ENCODE peak calls at places on chromosome 6, in eight cellular contexts. One of them, this sample, is unnamed.

GRCh38 chr6:11188161-11188915 is 44.1 kb downstream of the NEDD9 start:
- DNase-seq in cardiac muscle cell: no peak
- DNase-seq in body of pancreas: no peak
- DNase-seq in AG04450: no peak
- DNase-seq in stomach: no peak
- DNase-seq in lower leg skin: no peak
- DNase-seq in AG04449: no peak
- DNase-seq in GM12865: no peak
- DNase-seq in this sample: no peak

GRCh38 chr6:63565058-63565726 is 7.1 kb upstream of the LOC128125822 start:
- DNase-seq in AG04450: no peak
- DNase-seq in stomach: no peak
- DNase-seq in lower leg skin: no peak
- DNase-seq in GM12865: no peak
- DNase-seq in body of pancreas: no peak
- DNase-seq in AG04449: no peak
- DNase-seq in cardiac muscle cell: no peak
- DNase-seq in this sample: no peak

GRCh38 chr6:38482466-38482865 is 157.3 kb downstream of the BTBD9 start:
- DNase-seq in cardiac muscle cell: no peak
- DNase-seq in stomach: no peak
- DNase-seq in AG04449: peak
- DNase-seq in lower leg skin: no peak
- DNase-seq in AG04450: no peak
- DNase-seq in GM12865: no peak
- DNase-seq in body of pancreas: no peak
- DNase-seq in this sample: no peak

GRCh38 chr6:168165373-168165772 is 86.4 kb upstream of the FRMD1 start:
- DNase-seq in AG04450: no peak
- DNase-seq in lower leg skin: no peak
- DNase-seq in GM12865: no peak
- DNase-seq in body of pancreas: no peak
- DNase-seq in AG04449: no peak
- DNase-seq in stomach: no peak
- DNase-seq in cardiac muscle cell: no peak
- DNase-seq in this sample: no peak

GRCh38 chr6:10713962-10714361 is 8.9 kb upstream of the TMEM14C start:
- DNase-seq in stomach: no peak
- DNase-seq in body of pancreas: no peak
- DNase-seq in AG04450: no peak
- DNase-seq in lower leg skin: no peak
- DNase-seq in cardiac muscle cell: no peak
- DNase-seq in AG04449: no peak
- DNase-seq in GM12865: no peak
- DNase-seq in this sample: no peak

GRCh38 chr6:73515204-73516101 is 5.4 kb downstream of the EEF1A1 start:
- DNase-seq in cardiac muscle cell: peak
- DNase-seq in AG04449: no peak
- DNase-seq in AG04450: peak
- DNase-seq in body of pancreas: peak
- DNase-seq in lower leg skin: peak
- DNase-seq in GM12865: peak
- DNase-seq in stomach: peak
- DNase-seq in this sample: peak

GRCh38 chr6:147664092-147664491 is 155.6 kb downstream of the SAMD5 start:
- DNase-seq in body of pancreas: no peak
- DNase-seq in AG04450: no peak
- DNase-seq in lower leg skin: no peak
- DNase-seq in stomach: no peak
- DNase-seq in AG04449: no peak
- DNase-seq in GM12865: no peak
- DNase-seq in cardiac muscle cell: no peak
- DNase-seq in this sample: no peak

GRCh38 chr6:132391391-132392291 is 9.6 kb downstream of the MOXD1 start:
- DNase-seq in AG04450: peak
- DNase-seq in stomach: no peak
- DNase-seq in GM12865: no peak
- DNase-seq in lower leg skin: no peak
- DNase-seq in AG04449: peak
- DNase-seq in body of pancreas: peak
- DNase-seq in cardiac muscle cell: no peak
- DNase-seq in this sample: peak

GRCh38 chr6:124963416-124964083 is 1.3 kb downstream of the RNF217 start:
- DNase-seq in lower leg skin: no peak
- DNase-seq in body of pancreas: no peak
- DNase-seq in cardiac muscle cell: peak
- DNase-seq in AG04450: peak
- DNase-seq in stomach: no peak
- DNase-seq in GM12865: no peak
- DNase-seq in AG04449: no peak
- DNase-seq in this sample: no peak

GRCh38 chr6:124964764-124965105 is 2.5 kb downstream of the RNF217 start:
- DNase-seq in GM12865: no peak
- DNase-seq in stomach: no peak
- DNase-seq in AG04449: no peak
- DNase-seq in lower leg skin: no peak
- DNase-seq in body of pancreas: no peak
- DNase-seq in AG04450: no peak
- DNase-seq in cardiac muscle cell: no peak
- DNase-seq in this sample: no peak

GRCh38 chr6:124962617-124963415 is 579 bp downstream of the RNF217 start:
- DNase-seq in lower leg skin: no peak
- DNase-seq in stomach: peak
- DNase-seq in GM12865: no peak
- DNase-seq in AG04450: no peak
- DNase-seq in body of pancreas: peak
- DNase-seq in cardiac muscle cell: peak
- DNase-seq in AG04449: no peak
- DNase-seq in this sample: no peak

GRCh38 chr6:124961784-124962611 is at the start of gene RNF217:
- DNase-seq in AG04449: no peak
- DNase-seq in stomach: peak
- DNase-seq in lower leg skin: peak
- DNase-seq in AG04450: no peak
- DNase-seq in cardiac muscle cell: peak
- DNase-seq in body of pancreas: peak
- DNase-seq in GM12865: no peak
- DNase-seq in this sample: no peak

DNA sequence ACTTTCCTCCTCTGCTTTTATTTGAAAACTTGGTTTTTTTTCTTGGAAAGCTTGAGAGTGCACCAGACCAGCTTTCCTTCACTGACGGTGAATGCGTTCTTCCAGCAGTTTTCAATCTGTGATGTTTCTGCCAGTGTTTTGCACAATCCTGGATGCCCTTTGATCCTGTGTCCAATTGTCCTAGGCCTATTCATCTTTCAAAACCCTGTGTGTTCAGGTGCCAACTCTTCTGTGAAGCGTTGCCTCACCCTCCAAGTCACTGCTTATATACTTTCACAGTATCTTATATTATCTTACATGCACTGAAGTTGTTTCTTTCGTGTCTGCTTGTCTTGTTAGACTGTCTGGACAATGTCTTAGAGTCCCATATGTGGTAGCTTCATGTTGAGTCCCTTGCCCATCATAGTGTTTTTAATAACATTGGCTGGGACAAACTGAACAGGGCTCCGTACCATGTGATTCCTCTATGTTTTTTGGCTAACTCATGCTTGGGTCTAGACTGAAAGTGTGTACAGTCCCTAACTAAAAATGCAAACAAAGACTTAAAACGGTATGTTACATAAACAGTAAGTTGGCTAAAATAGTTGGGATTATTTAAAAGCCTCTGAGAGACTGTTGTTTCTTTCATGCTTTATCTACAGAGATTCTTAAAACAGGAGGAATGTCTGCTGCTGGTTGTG is 2.0 kb downstream of the RNF217 start:
- DNase-seq in GM12865: no peak
- DNase-seq in stomach: no peak
- DNase-seq in lower leg skin: peak
- DNase-seq in body of pancreas: peak
- DNase-seq in AG04449: no peak
- DNase-seq in AG04450: no peak
- DNase-seq in cardiac muscle cell: no peak
- DNase-seq in this sample: peak
- H3K4me3 ChIP-seq in GM12865: no peak
- H3K4me3 ChIP-seq in stomach: peak
- H3K4me3 ChIP-seq in lower leg skin: peak
- H3K4me3 ChIP-seq in body of pancreas: no peak
- H3K4me3 ChIP-seq in AG04449: peak
- H3K4me3 ChIP-seq in AG04450: peak
- H3K4me3 ChIP-seq in cardiac muscle cell: peak
- H3K4me3 ChIP-seq in this sample: peak

GRCh38 chr6:31728767-31729514 is at the start of gene DDAH2:
- DNase-seq in AG04450: no peak
- DNase-seq in lower leg skin: peak
- DNase-seq in cardiac muscle cell: no peak
- DNase-seq in AG04449: no peak
- DNase-seq in stomach: no peak
- DNase-seq in body of pancreas: no peak
- DNase-seq in GM12865: no peak
- DNase-seq in this sample: no peak

GRCh38 chr6:31729979-31730630 is 1.0 kb upstream of the DDAH2 start:
- DNase-seq in stomach: peak
- DNase-seq in cardiac muscle cell: peak
- DNase-seq in AG04449: no peak
- DNase-seq in AG04450: peak
- DNase-seq in lower leg skin: peak
- DNase-seq in GM12865: peak
- DNase-seq in body of pancreas: peak
- DNase-seq in this sample: peak

GRCh38 chr6:31729515-31729978 is 448 bp upstream of the DDAH2 start:
- DNase-seq in stomach: peak
- DNase-seq in lower leg skin: peak
- DNase-seq in GM12865: peak
- DNase-seq in AG04450: peak
- DNase-seq in AG04449: no peak
- DNase-seq in cardiac muscle cell: peak
- DNase-seq in body of pancreas: peak
- DNase-seq in this sample: peak

GRCh38 chr6:31727034-31727716 is 1.9 kb downstream of the DDAH2 start:
- DNase-seq in lower leg skin: no peak
- DNase-seq in AG04450: no peak
- DNase-seq in AG04449: no peak
- DNase-seq in stomach: no peak
- DNase-seq in body of pancreas: no peak
- DNase-seq in GM12865: no peak
- DNase-seq in cardiac muscle cell: no peak
- DNase-seq in this sample: no peak

DNA sequence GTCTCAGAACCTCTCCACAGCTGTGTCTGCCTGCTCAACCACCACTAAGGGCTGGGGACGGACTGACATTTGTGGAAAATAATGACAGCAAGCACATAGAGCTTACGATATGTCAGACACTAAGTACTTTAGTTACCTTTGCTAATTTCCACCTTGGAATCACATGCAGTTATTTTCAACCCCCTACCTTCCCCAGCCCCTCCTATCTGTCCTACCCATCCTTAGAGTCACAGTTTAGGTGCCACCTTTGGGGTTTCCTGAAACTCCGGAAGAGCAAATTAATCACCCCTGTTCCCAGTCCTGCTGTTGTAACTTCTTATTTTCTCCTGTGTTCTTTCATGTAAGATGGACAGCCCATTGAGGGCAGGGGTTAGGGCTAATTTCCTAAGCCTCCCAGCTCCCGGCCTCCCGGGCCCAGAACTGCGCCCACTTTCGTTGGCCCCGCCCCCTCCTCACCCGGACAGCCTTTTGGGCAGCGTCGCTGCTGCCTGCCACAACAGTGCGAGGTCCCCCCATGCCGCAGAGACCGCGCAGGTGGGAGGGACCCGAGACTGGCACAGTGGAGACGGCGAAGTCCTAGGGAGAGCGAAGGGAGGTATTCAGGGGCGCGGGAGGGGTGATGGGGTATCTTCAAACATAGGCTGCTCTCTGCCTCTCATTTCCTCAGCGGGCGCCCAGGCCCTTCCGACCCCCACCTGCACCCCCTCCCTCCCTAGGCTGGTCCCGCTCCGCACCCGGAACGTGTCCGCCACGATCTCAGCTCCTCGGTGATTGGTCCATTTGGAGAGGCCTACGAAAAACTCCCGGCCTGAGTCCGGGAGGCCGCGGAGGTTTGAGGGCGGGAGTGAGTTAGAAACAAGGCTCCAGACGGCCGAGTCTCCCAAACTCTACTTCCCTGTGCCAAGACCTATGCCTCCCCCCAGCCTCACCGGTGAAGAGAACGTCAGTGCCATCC is 1.1 kb downstream of the DDAH2 start:
- DNase-seq in stomach: no peak
- DNase-seq in GM12865: peak
- DNase-seq in AG04449: no peak
- DNase-seq in cardiac muscle cell: no peak
- DNase-seq in AG04450: no peak
- DNase-seq in body of pancreas: no peak
- DNase-seq in lower leg skin: no peak
- DNase-seq in this sample: no peak
- H3K4me3 ChIP-seq in stomach: peak
- H3K4me3 ChIP-seq in GM12865: no peak
- H3K4me3 ChIP-seq in AG04449: peak
- H3K4me3 ChIP-seq in cardiac muscle cell: no peak
- H3K4me3 ChIP-seq in AG04450: peak
- H3K4me3 ChIP-seq in body of pancreas: no peak
- H3K4me3 ChIP-seq in lower leg skin: no peak
- H3K4me3 ChIP-seq in this sample: no peak

GRCh38 chr6:161273752-161274487 is at the start of gene AGPAT4:
- DNase-seq in stomach: peak
- DNase-seq in cardiac muscle cell: peak
- DNase-seq in body of pancreas: peak
- DNase-seq in lower leg skin: peak
- DNase-seq in AG04450: peak
- DNase-seq in GM12865: peak
- DNase-seq in AG04449: peak
- DNase-seq in this sample: peak

GRCh38 chr6:161274488-161274858 is 612 bp upstream of the AGPAT4 start:
- DNase-seq in AG04450: no peak
- DNase-seq in GM12865: no peak
- DNase-seq in lower leg skin: no peak
- DNase-seq in cardiac muscle cell: no peak
- DNase-seq in body of pancreas: no peak
- DNase-seq in AG04449: no peak
- DNase-seq in stomach: no peak
- DNase-seq in this sample: no peak

GRCh38 chr6:161271343-161272019 is 2.4 kb downstream of the AGPAT4 start:
- DNase-seq in cardiac muscle cell: no peak
- DNase-seq in AG04449: no peak
- DNase-seq in body of pancreas: no peak
- DNase-seq in GM12865: no peak
- DNase-seq in AG04450: no peak
- DNase-seq in stomach: no peak
- DNase-seq in lower leg skin: no peak
- DNase-seq in this sample: no peak

GRCh38 chr6:161272600-161273355 is 1.1 kb downstream of the AGPAT4 start:
- DNase-seq in GM12865: no peak
- DNase-seq in cardiac muscle cell: peak
- DNase-seq in AG04449: no peak
- DNase-seq in lower leg skin: no peak
- DNase-seq in AG04450: no peak
- DNase-seq in body of pancreas: peak
- DNase-seq in stomach: no peak
- DNase-seq in this sample: no peak

GRCh38 chr6:161273356-161273751 is 507 bp downstream of the AGPAT4 start:
- DNase-seq in lower leg skin: no peak
- DNase-seq in GM12865: peak
- DNase-seq in cardiac muscle cell: no peak
- DNase-seq in AG04450: no peak
- DNase-seq in AG04449: no peak
- DNase-seq in body of pancreas: peak
- DNase-seq in stomach: no peak
- DNase-seq in this sample: no peak
- H3K4me3 ChIP-seq in lower leg skin: no peak
- H3K4me3 ChIP-seq in GM12865: peak
- H3K4me3 ChIP-seq in cardiac muscle cell: peak
- H3K4me3 ChIP-seq in AG04450: peak
- H3K4me3 ChIP-seq in AG04449: peak
- H3K4me3 ChIP-seq in body of pancreas: peak
- H3K4me3 ChIP-seq in stomach: peak
- H3K4me3 ChIP-seq in this sample: peak

GRCh38 chr6:15985354-15985995 is 143.4 kb upstream of the MYLIP start:
- DNase-seq in cardiac muscle cell: no peak
- DNase-seq in GM12865: no peak
- DNase-seq in AG04450: no peak
- DNase-seq in AG04449: no peak
- DNase-seq in body of pancreas: no peak
- DNase-seq in stomach: no peak
- DNase-seq in lower leg skin: no peak
- DNase-seq in this sample: no peak
- H3K4me3 ChIP-seq in cardiac muscle cell: no peak
- H3K4me3 ChIP-seq in GM12865: no peak
- H3K4me3 ChIP-seq in AG04450: no peak
- H3K4me3 ChIP-seq in AG04449: no peak
- H3K4me3 ChIP-seq in body of pancreas: no peak
- H3K4me3 ChIP-seq in stomach: no peak
- H3K4me3 ChIP-seq in lower leg skin: no peak
- H3K4me3 ChIP-seq in this sample: no peak

This sample was measured in skeletal muscle cell.